ENCODE peak calls at places on chromosomes 6 and 20, in seven cellular contexts. One of them, this sample, is unnamed.

GRCh38 chr20:13397300-13397724 is 176.2 kb downstream of the ISM1 start:
- DNase-seq in GM12878: no peak
- DNase-seq in A549: no peak
- DNase-seq in ovary: no peak
- DNase-seq in upper lobe of left lung: no peak
- DNase-seq in stomach: no peak
- DNase-seq in H1: no peak
- DNase-seq in this sample: no peak

GRCh38 chr6:126337323-126337722 is 2.6 kb upstream of the CENPW start:
- DNase-seq in GM12878: no peak
- DNase-seq in A549: no peak
- DNase-seq in ovary: no peak
- DNase-seq in upper lobe of left lung: peak; percentile 43
- DNase-seq in stomach: no peak
- DNase-seq in H1: no peak
- DNase-seq in this sample: no peak

GRCh38 chr20:45308078-45308778 is at the start of gene MATN4:
- DNase-seq in GM12878: no peak
- DNase-seq in A549: no peak
- DNase-seq in ovary: no peak
- DNase-seq in upper lobe of left lung: peak; percentile 73
- DNase-seq in stomach: peak; percentile 77
- DNase-seq in H1: peak; percentile 80
- DNase-seq in this sample: no peak

GRCh38 chr20:37692447-37693166 is 1.2 kb upstream of the CTNNBL1 start:
- DNase-seq in GM12878: no peak
- DNase-seq in A549: no peak
- DNase-seq in ovary: no peak
- DNase-seq in upper lobe of left lung: no peak
- DNase-seq in stomach: no peak
- DNase-seq in H1: no peak
- DNase-seq in this sample: no peak

GRCh38 chr6:99393366-99393697 is 663 bp downstream of the COQ3 start:
- DNase-seq in GM12878: no peak
- DNase-seq in A549: no peak
- DNase-seq in ovary: no peak
- DNase-seq in upper lobe of left lung: no peak
- DNase-seq in stomach: no peak
- DNase-seq in H1: no peak
- DNase-seq in this sample: no peak

GRCh38 chr20:19679931-19680330 is 78.1 kb upstream of the RIN2 start:
- DNase-seq in GM12878: no peak
- DNase-seq in A549: no peak
- DNase-seq in ovary: no peak
- DNase-seq in upper lobe of left lung: no peak
- DNase-seq in stomach: no peak
- DNase-seq in H1: no peak
- DNase-seq in this sample: no peak

GRCh38 chr6:42226251-42227143 is 8.8 kb upstream of the MRPS10 start:
- DNase-seq in GM12878: no peak
- DNase-seq in A549: peak; percentile 68
- DNase-seq in ovary: no peak
- DNase-seq in upper lobe of left lung: no peak
- DNase-seq in stomach: no peak
- DNase-seq in H1: no peak
- DNase-seq in this sample: no peak

GRCh38 chr20:25058051-25058796 is at the start of gene ACSS1:
- DNase-seq in GM12878: peak; percentile 62
- DNase-seq in A549: peak; percentile 72
- DNase-seq in ovary: peak; percentile 76
- DNase-seq in upper lobe of left lung: peak; percentile 76
- DNase-seq in stomach: peak; percentile 70
- DNase-seq in H1: peak; percentile 64
- DNase-seq in this sample: no peak

GRCh38 chr6:148508401-148509151 is 165.9 kb downstream of the SASH1 start:
- DNase-seq in GM12878: no peak
- DNase-seq in A549: no peak
- DNase-seq in ovary: no peak
- DNase-seq in upper lobe of left lung: no peak
- DNase-seq in stomach: no peak
- DNase-seq in H1: no peak
- DNase-seq in this sample: no peak

GRCh38 chr6:156949376-156949775 is 172.2 kb downstream of the ARID1B start:
- DNase-seq in GM12878: no peak
- DNase-seq in A549: peak; percentile 22
- DNase-seq in ovary: no peak
- DNase-seq in upper lobe of left lung: peak; percentile 52
- DNase-seq in stomach: no peak
- DNase-seq in H1: no peak
- DNase-seq in this sample: no peak

GRCh38 chr20:42483694-42484303 is 705.9 kb downstream of the PTPRT start:
- DNase-seq in GM12878: no peak
- DNase-seq in A549: no peak
- DNase-seq in ovary: no peak
- DNase-seq in upper lobe of left lung: peak; percentile 23
- DNase-seq in stomach: no peak
- DNase-seq in H1: peak; percentile 87
- DNase-seq in this sample: no peak

GRCh38 chr6:36853325-36853724 is 14.1 kb upstream of the CPNE5 start:
- DNase-seq in GM12878: no peak
- DNase-seq in A549: no peak
- DNase-seq in ovary: no peak
- DNase-seq in upper lobe of left lung: peak; percentile 76
- DNase-seq in stomach: no peak
- DNase-seq in H1: no peak
- DNase-seq in this sample: no peak

DNA sequence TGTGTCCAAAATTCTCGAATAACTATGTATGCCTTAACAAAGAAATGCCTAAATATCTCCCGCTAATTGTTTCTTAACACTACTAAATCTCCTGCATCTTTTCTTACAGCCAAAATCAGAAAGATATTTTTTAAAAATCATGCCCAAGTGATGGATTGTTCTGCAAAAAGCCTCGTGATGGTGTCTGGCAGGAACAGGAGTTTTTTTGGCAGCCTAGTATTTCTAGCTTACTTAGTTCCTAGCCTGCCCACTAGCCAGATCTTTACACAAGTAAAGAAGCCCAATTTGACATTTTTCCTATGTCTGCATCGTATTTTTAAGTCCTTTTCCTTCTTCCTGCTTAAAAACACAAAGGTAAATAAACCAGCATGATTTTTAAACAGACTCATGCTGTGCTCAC is 31.5 kb downstream of the SLC2A12 start:
- DNase-seq in GM12878: no peak
- DNase-seq in A549: no peak
- DNase-seq in ovary: no peak
- DNase-seq in upper lobe of left lung: no peak
- DNase-seq in stomach: no peak
- DNase-seq in H1: no peak
- DNase-seq in this sample: no peak
- H3K27ac ChIP-seq in GM12878: no peak overlapping the region
- H3K27ac ChIP-seq in A549: no peak overlapping the region
- H3K27ac ChIP-seq in ovary: no peak overlapping the region
- H3K27ac ChIP-seq in upper lobe of left lung: no peak overlapping the region
- H3K27ac ChIP-seq in stomach: no peak overlapping the region
- H3K27ac ChIP-seq in H1: no peak overlapping the region
- H3K27ac ChIP-seq in this sample: peak overlapping the region; percentile 75

DNA sequence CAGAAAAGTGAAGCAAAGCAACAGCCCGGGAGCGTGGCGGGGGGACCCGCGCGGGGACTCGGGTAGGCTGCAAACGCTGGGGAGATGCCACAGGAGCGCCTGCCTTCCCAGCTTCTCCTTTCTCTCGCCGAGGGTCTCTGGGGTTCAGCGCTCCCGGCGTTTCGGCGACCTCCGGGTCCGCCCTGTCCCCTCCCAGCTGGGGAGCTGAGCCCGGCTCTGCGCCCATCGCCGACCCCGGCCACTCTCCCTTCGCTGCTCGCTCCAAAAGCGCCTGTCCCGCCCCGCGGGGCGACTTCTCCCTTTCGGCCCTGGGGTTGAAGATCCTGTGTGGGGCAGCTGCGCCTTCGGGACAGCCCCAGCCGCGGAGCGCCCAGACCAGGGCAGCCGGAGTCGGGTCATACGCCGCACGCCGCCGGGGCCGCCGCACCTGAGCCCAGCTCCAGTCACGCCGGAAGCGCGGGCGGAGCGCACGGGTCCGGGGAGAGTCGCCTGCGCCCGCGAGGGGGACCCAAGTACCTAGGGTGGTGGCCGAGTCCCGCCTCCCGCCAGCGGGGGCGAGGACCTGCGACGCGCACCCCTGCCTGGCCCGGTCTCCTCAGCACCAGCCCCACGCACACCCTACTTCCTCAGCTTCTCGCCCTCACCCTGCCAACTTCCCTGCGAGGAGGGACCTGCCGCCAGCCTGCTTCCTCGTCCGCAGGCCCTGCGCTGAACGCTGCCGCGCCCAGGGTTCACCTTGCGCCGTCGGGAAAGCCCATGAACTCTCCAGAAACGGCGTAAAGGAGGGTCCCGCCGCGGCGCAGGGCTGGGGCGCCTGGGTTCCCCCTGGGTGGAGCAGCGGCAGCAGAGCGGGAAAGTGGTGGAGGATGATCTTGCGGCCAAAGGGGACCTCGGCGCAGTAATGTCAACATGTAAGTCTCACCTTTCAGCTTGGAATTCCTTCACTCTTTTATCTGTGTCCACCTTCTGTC is at the start of gene ADGRG6:
- DNase-seq in GM12878: no peak
- DNase-seq in A549: peak; percentile 7
- DNase-seq in ovary: no peak
- DNase-seq in upper lobe of left lung: peak; percentile 55
- DNase-seq in stomach: peak; percentile 58
- DNase-seq in H1: peak; percentile 82
- DNase-seq in this sample: no peak
- TF ChIP-seq EP300 in GM12878: no peak
- TF ChIP-seq EP300 in A549: no peak
- TF ChIP-seq EP300 in ovary: no peak
- TF ChIP-seq EP300 in upper lobe of left lung: no peak
- TF ChIP-seq EP300 in stomach: no peak
- TF ChIP-seq EP300 in H1: no peak
- TF ChIP-seq EP300 in this sample: no peak

GRCh38 chr6:89986650-89987074 is 92.4 kb downstream of the GJA10 start:
- DNase-seq in GM12878: no peak
- DNase-seq in A549: no peak
- DNase-seq in ovary: no peak
- DNase-seq in upper lobe of left lung: no peak
- DNase-seq in stomach: no peak
- DNase-seq in H1: no peak
- DNase-seq in this sample: no peak

GRCh38 chr6:89985744-89986493 is 91.7 kb downstream of the GJA10 start:
- DNase-seq in GM12878: no peak
- DNase-seq in A549: no peak
- DNase-seq in ovary: no peak
- DNase-seq in upper lobe of left lung: no peak
- DNase-seq in stomach: no peak
- DNase-seq in H1: no peak
- DNase-seq in this sample: no peak

GRCh38 chr6:89987140-89987539 is 92.9 kb downstream of the GJA10 start:
- DNase-seq in GM12878: no peak
- DNase-seq in A549: no peak
- DNase-seq in ovary: no peak
- DNase-seq in upper lobe of left lung: no peak
- DNase-seq in stomach: no peak
- DNase-seq in H1: no peak
- DNase-seq in this sample: no peak

GRCh38 chr6:89987830-89988229 is 93.6 kb downstream of the GJA10 start:
- DNase-seq in GM12878: no peak
- DNase-seq in A549: no peak
- DNase-seq in ovary: no peak
- DNase-seq in upper lobe of left lung: no peak
- DNase-seq in stomach: no peak
- DNase-seq in H1: no peak
- DNase-seq in this sample: no peak

GRCh38 chr6:89984926-89985743 is 90.9 kb downstream of the GJA10 start:
- DNase-seq in GM12878: no peak
- DNase-seq in A549: no peak
- DNase-seq in ovary: no peak
- DNase-seq in upper lobe of left lung: peak; percentile 42
- DNase-seq in stomach: no peak
- DNase-seq in H1: no peak
- DNase-seq in this sample: no peak
- H3K27ac ChIP-seq in GM12878: no peak overlapping the region
- H3K27ac ChIP-seq in A549: no peak overlapping the region
- H3K27ac ChIP-seq in ovary: no peak overlapping the region
- H3K27ac ChIP-seq in upper lobe of left lung: no peak overlapping the region
- H3K27ac ChIP-seq in stomach: no peak overlapping the region
- H3K27ac ChIP-seq in H1: no peak overlapping the region
- H3K27ac ChIP-seq in this sample: no peak overlapping the region

DNA sequence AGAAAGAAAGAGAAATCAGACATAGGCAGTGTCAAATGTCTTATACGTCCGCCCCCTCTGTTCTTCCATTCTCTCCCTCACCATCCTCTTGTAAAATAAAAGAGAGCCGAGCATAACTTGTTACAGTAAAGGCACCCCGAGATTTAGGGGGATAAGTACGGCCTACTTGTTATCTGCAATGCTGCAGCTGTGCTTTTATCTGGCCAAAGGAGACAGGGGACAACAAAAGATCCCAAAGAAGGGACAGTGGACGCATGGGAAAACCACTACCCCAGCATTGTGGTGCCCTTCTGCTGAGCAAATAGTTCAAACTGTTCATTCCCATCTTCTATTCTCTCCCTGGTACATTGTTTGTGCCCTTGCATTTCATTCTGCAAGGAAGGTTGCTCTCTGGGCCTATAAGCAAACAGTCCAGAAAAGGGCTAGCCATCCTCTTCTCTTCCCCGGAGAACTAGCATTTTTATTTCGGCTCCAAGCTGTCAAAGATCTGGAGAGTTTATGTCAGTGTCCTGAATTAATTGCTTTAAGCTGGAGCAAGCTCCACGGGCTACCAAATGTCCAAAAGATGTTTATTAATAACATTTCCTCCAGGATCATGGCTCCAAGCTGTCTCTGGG is 22.3 kb downstream of the FOXA2 start:
- DNase-seq in GM12878: no peak
- DNase-seq in A549: no peak
- DNase-seq in ovary: no peak
- DNase-seq in upper lobe of left lung: no peak
- DNase-seq in stomach: no peak
- DNase-seq in H1: no peak
- DNase-seq in this sample: peak; percentile 66
- TF ChIP-seq EP300 in GM12878: no peak
- TF ChIP-seq EP300 in A549: no peak
- TF ChIP-seq EP300 in ovary: no peak
- TF ChIP-seq EP300 in upper lobe of left lung: no peak
- TF ChIP-seq EP300 in stomach: no peak
- TF ChIP-seq EP300 in H1: no peak
- TF ChIP-seq EP300 in this sample: no peak

This sample was measured in esophagus muscularis mucosa.